ENCODE peak calls at places on chromosome 16, in seven cellular contexts. U, I, Z, L, Q, D and F are unnamed samples. For H3K4me1, the result is how much of the 10 kb centered on the place peaks cover.

GRCh38 chr16:75181630-75182029 is 25.3 kb downstream of the CTRB2 start:
- DNase-seq in I (no peak), L (no peak), Z (no peak), U (no peak), D (no peak), Q (no peak), F (no peak)

GRCh38 chr16:12507366-12507765 is 296.3 kb downstream of the CPPED1 start:
- DNase-seq in Q (no peak), U (no peak), I (peak), D (no peak), L (no peak), Z (no peak), F (no peak)

GRCh38 chr16:7124242-7124641 is 208.4 kb upstream of the RBFOX1 start:
- DNase-seq in Q (no peak), L (no peak), U (no peak), D (no peak), I (no peak), Z (no peak), F (no peak)

GRCh38 chr16:30721606-30722005 is 22.6 kb downstream of the SRCAP start:
- DNase-seq in I (peak), Z (no peak), L (no peak), Q (no peak), U (no peak), D (no peak), F (no peak)

GRCh38 chr16:57999366-57999970 is 1.0 kb downstream of the ZNF319 start:
- DNase-seq in Q (no peak), D (no peak), I (peak), L (peak), Z (no peak), U (peak), F (no peak)

GRCh38 chr16:11252482-11252931 is 3.5 kb downstream of the SOCS1 start:
- DNase-seq in Q (no peak), I (no peak), Z (no peak), D (no peak), L (peak), U (no peak), F (no peak)

GRCh38 chr16:50613281-50613991 is 65.2 kb downstream of the NKD1 start:
- DNase-seq in D (no peak), L (no peak), I (no peak), Q (no peak), Z (peak), U (no peak), F (no peak)

GRCh38 chr16:85554114-85554790 is 58.9 kb upstream of the GSE1 start:
- DNase-seq in L (peak), Q (no peak), U (peak), I (peak), D (peak), Z (peak), F (peak)

GRCh38 chr16:81551141-81551808 is 106.7 kb downstream of the CMIP start:
- DNase-seq in U (peak), I (peak), Z (no peak), Q (no peak), D (no peak), L (no peak), F (no peak)

GRCh38 chr16:85490971-85491771 is 122.0 kb upstream of the GSE1 start:
- DNase-seq in I (no peak), U (no peak), L (peak), Q (peak), Z (no peak), D (peak), F (peak)

GRCh38 chr16:27355610-27356009 is 41.8 kb downstream of the IL4R start:
- DNase-seq in L (peak), U (no peak), D (no peak), I (peak), Z (peak), Q (no peak), F (peak)

GRCh38 chr16:3638916-3639644 is 15.4 kb upstream of the DNASE1 start:
- DNase-seq in L (no peak), Z (no peak), Q (no peak), I (no peak), D (no peak), U (no peak), F (no peak)

GRCh38 chr16:2846511-2847310 is 11.3 kb downstream of the PRSS22 start:
- DNase-seq in U (no peak), L (no peak), Z (no peak), Q (no peak), D (no peak), I (peak), F (no peak)

DNA sequence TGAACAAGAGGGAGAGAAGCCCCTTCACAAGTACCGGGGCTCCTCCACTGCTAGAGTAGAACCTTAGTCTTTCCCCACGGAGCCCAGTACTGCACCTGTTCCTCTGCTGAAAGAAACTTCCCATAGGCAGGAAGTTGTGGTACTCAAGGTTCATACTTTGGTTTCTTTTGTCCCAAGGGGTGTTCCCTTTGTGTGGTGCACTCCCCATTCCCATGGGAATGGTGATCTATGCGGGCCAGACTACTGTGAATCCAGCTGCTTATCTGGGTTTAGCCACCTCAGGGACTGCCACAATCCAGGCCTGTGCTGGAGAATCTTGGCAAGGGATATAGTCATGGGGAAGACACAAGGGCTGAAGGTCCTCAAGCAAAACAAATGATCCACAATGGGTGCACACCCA is 110.6 kb downstream of the PHKB start:
- DNase-seq in L (no peak), D (no peak), U (no peak), Z (no peak), I (no peak), Q (no peak), F (no peak)
- H3K4me1 ChIP-seq in L (half or more), D (under half), U (under half), Z (under half), I (under half), Q (under half), F (under half)

GRCh38 chr16:83441523-83441922 is 366.3 kb upstream of the HSBP1 start:
- DNase-seq in Z (no peak), U (no peak), D (no peak), I (peak), Q (no peak), L (no peak), F (no peak)

GRCh38 chr16:83438326-83438725 is 369.5 kb upstream of the HSBP1 start:
- DNase-seq in I (no peak), L (no peak), Z (no peak), Q (no peak), U (no peak), D (no peak), F (no peak)

GRCh38 chr16:83433201-83433600 is 374.6 kb upstream of the HSBP1 start:
- DNase-seq in U (no peak), L (no peak), Q (no peak), I (no peak), D (no peak), Z (no peak), F (no peak)

GRCh38 chr16:83439412-83439811 is 368.4 kb upstream of the HSBP1 start:
- DNase-seq in Q (no peak), I (no peak), L (no peak), U (no peak), D (no peak), Z (no peak), F (no peak)

GRCh38 chr16:83437036-83437435 is 370.7 kb upstream of the HSBP1 start:
- DNase-seq in D (no peak), Z (no peak), L (no peak), Q (no peak), U (no peak), I (no peak), F (no peak)
- H3K27ac ChIP-seq in D (no peak), Z (no peak), L (no peak), Q (no peak), U (no peak), I (no peak), F (no peak)

GRCh38 chr16:87817910-87818309 is 51.4 kb downstream of the SLC7A5 start:
- DNase-seq in D (no peak), Z (no peak), L (no peak), U (no peak), Q (no peak), I (no peak), F (no peak)
- H3K4me1 ChIP-seq in D (under half), Z (under half), L (under half), U (under half), Q (under half), I (under half), F (under half)

GRCh38 chr16:9406039-9406438 is 314.6 kb downstream of the HAPSTR1 start:
- DNase-seq in L (no peak), Z (no peak), I (no peak), U (no peak), D (no peak), Q (no peak), F (no peak)
- H3K27ac ChIP-seq in L (no peak), Z (no peak), I (no peak), U (no peak), D (no peak), Q (no peak), F (no peak)

GRCh38 chr16:53055603-53056527 is 1.1 kb downstream of the CHD9 start:
- DNase-seq in I (peak), Q (no peak), Z (peak), U (peak), D (no peak), L (no peak), F (no peak)
- H3K4me1 ChIP-seq in I (under half), Q (under half), Z (under half), U (under half), D (under half), L (under half), F (under half)